ENCODE peak calls at places on chromosomes 1 and 21, in six cellular contexts. A, L, C, N, H and W are unnamed samples.

GRCh38 chr1:193283026-193283425 is 96.6 kb upstream of the B3GALT2 start:
- DNase-seq in A (peak), L (no peak), C (no peak), N (no peak), H (no peak), W (peak)

GRCh38 chr21:17779486-17779885 is 39.7 kb downstream of the C21orf91 start:
- DNase-seq in A (no peak), L (no peak), C (no peak), N (no peak), H (no peak), W (no peak)

GRCh38 chr1:148379170-148379500 is 104.0 kb downstream of the PPIAL4G start:
- DNase-seq in A (no peak), L (no peak), C (no peak), N (no peak), H (no peak), W (no peak)

GRCh38 chr1:98315309-98315708 is 346.2 kb upstream of the SNX7 start:
- DNase-seq in A (peak), L (no peak), C (no peak), N (no peak), H (no peak), W (no peak)

GRCh38 chr1:151368745-151369610 is 3.5 kb downstream of the SELENBP1 start:
- DNase-seq in A (no peak), L (no peak), C (no peak), N (no peak), H (no peak), W (no peak)

GRCh38 chr1:202281316-202282016 is 60.3 kb downstream of the UBE2T start:
- DNase-seq in A (peak), L (no peak), C (no peak), N (peak), H (no peak), W (peak)

GRCh38 chr1:224357626-224358124 is 996 bp downstream of the CNIH4 start:
- DNase-seq in A (peak), L (no peak), C (no peak), N (peak), H (no peak), W (no peak)

GRCh38 chr1:84782311-84782771 is 92.1 kb upstream of the SSX2IP start:
- DNase-seq in A (peak), L (peak), C (peak), N (peak), H (peak), W (peak)

GRCh38 chr21:27645285-27645684 is 678.4 kb upstream of the ADAMTS5 start:
- DNase-seq in A (peak), L (no peak), C (no peak), N (no peak), H (no peak), W (no peak)

GRCh38 chr1:246427611-246428010 is 79.5 kb downstream of the SMYD3 start:
- DNase-seq in A (no peak), L (no peak), C (no peak), N (no peak), H (no peak), W (no peak)

GRCh38 chr21:38834725-38835124 is 29.0 kb downstream of the ETS2 start:
- DNase-seq in A (no peak), L (no peak), C (no peak), N (no peak), H (no peak), W (no peak)

GRCh38 chr1:46187106-46187869 is 10.9 kb downstream of the POMGNT1 start:
- DNase-seq in A (no peak), L (no peak), C (no peak), N (no peak), H (no peak), W (no peak)

GRCh38 chr1:179630719-179631118 is 39.1 kb downstream of the TDRD5 start:
- DNase-seq in A (no peak), L (no peak), C (no peak), N (no peak), H (no peak), W (no peak)

GRCh38 chr1:26349196-26349885 is 4.6 kb downstream of the CRYBG2 start:
- DNase-seq in A (peak), L (no peak), C (no peak), N (peak), H (no peak), W (peak)

GRCh38 chr1:234676103-234676594 is 66.2 kb upstream of the IRF2BP2 start:
- DNase-seq in A (peak), L (no peak), C (no peak), N (peak), H (peak), W (peak)

GRCh38 chr1:74425669-74426068 is 86.7 kb downstream of the LRRC53 start:
- DNase-seq in A (no peak), L (no peak), C (no peak), N (no peak), H (no peak), W (no peak)